ENCODE peak calls at places on chromosomes 11 and 22, in eight cellular contexts. L is GM23338, X is sigmoid colon, D is vagina, H is endothelial cell of umbilical vein, I is stomach, O is HepG2, Y is suprapubic skin. N is an unnamed sample. For H3K36me3, the result is how much of the 10 kb centered on the place peaks cover.

GRCh38 chr11:9775393-9775780 is 111.5 kb downstream of the SWAP70 start:
- DNase-seq in X (no peak), Y (no peak), I (no peak), O (no peak), L (peak), H (no peak), D (no peak), N (no peak)

GRCh38 chr11:70872950-70873735 is 379.2 kb downstream of the SHANK2 start:
- DNase-seq in X (no peak), Y (no peak), L (peak), D (no peak), O (no peak), H (no peak), I (no peak), N (no peak)

GRCh38 chr11:112570335-112570734 is 309.7 kb upstream of the PLET1 start:
- DNase-seq in I (no peak), O (no peak), L (no peak), Y (no peak), D (no peak), X (no peak), H (no peak), N (no peak)

GRCh38 chr11:31863170-31863929 is 52.2 kb upstream of the PAX6 start:
- DNase-seq in D (no peak), X (no peak), L (peak), I (no peak), Y (no peak), O (no peak), H (no peak), N (no peak)

GRCh38 chr22:31526275-31526674 is 29.9 kb downstream of the SFI1 start:
- DNase-seq in Y (no peak), I (no peak), X (no peak), O (no peak), H (no peak), L (no peak), D (no peak), N (no peak)

GRCh38 chr11:313787-314547 is at the start of gene IFITM1:
- DNase-seq in L (peak), D (no peak), X (no peak), Y (peak), H (peak), O (no peak), I (no peak), N (peak)

GRCh38 chr11:19923631-19924030 is 211.0 kb downstream of the NAV2 start:
- DNase-seq in L (no peak), Y (no peak), I (no peak), O (no peak), X (no peak), D (no peak), H (no peak), N (no peak)

GRCh38 chr11:36394056-36394455 is 98.0 kb downstream of the PRR5L start:
- DNase-seq in O (no peak), L (no peak), X (no peak), H (no peak), D (no peak), Y (no peak), I (no peak), N (no peak)

GRCh38 chr11:19027829-19028595 is 32.5 kb downstream of the MRGPRX2 start:
- DNase-seq in D (no peak), X (no peak), H (peak), Y (no peak), I (no peak), L (no peak), O (peak), N (no peak)

GRCh38 chr22:48703265-48703941 is 1124.3 kb downstream of the BRD1 start:
- DNase-seq in I (no peak), X (no peak), L (no peak), D (no peak), H (no peak), Y (peak), O (no peak), N (peak)

GRCh38 chr22:43109921-43110443 is 568 bp upstream of the BIK start:
- DNase-seq in X (no peak), D (no peak), O (no peak), Y (no peak), H (no peak), L (peak), I (no peak), N (no peak)

GRCh38 chr11:94521684-94522083 is 9.4 kb downstream of the C11orf97 start:
- DNase-seq in H (no peak), X (no peak), I (no peak), O (peak), Y (no peak), D (no peak), L (peak), N (no peak)

GRCh38 chr11:69646493-69647201 is 5.7 kb downstream of the CCND1 start:
- DNase-seq in Y (peak), D (no peak), L (no peak), O (no peak), I (no peak), X (peak), H (no peak), N (peak)

GRCh38 chr11:69643646-69644045 is 2.7 kb downstream of the CCND1 start:
- DNase-seq in D (no peak), O (no peak), H (no peak), Y (no peak), I (no peak), X (no peak), L (no peak), N (no peak)

GRCh38 chr11:69644071-69644961 is 3.4 kb downstream of the CCND1 start:
- DNase-seq in X (peak), H (peak), Y (no peak), O (peak), D (no peak), I (peak), L (no peak), N (peak)

GRCh38 chr11:69645801-69646492 is 5.0 kb downstream of the CCND1 start:
- DNase-seq in L (no peak), D (no peak), X (no peak), I (no peak), O (no peak), H (no peak), Y (peak), N (peak)

GRCh38 chr11:69644962-69645675 is 4.2 kb downstream of the CCND1 start:
- DNase-seq in O (no peak), D (no peak), Y (peak), H (no peak), I (no peak), X (peak), L (no peak), N (peak)
- H3K36me3 ChIP-seq in O (half or more), D (under half), Y (under half), H (under half), I (half or more), X (under half), L (under half), N (under half)

DNA sequence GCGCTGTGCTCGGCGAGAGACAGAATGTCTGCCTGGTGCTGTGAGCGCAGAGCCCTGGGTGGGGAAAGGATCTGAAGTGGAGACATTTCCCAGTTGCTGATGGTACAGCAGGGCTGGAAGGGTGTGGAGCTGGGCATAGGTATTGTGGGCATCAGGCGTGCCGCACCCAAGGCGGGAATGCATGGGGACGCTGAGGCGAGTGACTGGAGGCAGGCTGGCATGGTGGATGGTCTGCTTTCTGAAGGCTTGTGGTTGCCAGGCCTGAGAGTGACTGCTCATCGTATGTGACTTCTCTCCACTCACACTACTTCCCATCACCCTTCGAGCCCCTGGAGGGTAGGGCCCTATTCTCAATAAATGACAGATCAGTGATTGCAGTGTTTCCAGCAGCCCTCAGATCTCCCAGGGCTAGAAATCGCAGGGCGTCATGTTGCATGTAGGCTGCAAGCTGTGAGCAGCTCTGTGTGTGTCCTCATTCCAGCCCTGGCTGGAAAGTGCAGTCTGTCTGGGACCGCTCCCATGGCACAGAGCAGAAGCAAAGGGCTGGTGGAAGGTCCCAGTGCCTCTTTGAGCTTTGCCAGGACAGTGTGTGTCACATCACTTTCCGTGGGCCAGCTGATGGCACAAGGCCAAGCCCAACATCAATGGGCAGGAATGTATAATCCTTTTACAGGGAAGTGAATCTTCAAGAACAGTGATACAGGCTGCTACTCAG is 67.7 kb downstream of the TBC1D22A start:
- DNase-seq in H (peak), L (no peak), O (no peak), Y (no peak), X (peak), I (peak), D (no peak), N (peak)
- TF ChIP-seq POLR2AphosphoS5 in H (no peak), L (no peak), O (no peak), Y (no peak), X (peak), I (no peak), D (no peak), N (peak)

GRCh38 chr11:88329563-88330250 is 7.8 kb downstream of the CTSC start:
- DNase-seq in Y (no peak), L (no peak), X (no peak), H (no peak), O (no peak), D (no peak), I (no peak), N (no peak)
- H3K4me3 ChIP-seq in Y (no peak), L (no peak), X (no peak), H (no peak), O (no peak), D (no peak), I (no peak), N (no peak)

GRCh38 chr11:130237282-130238006 is 77.3 kb downstream of the ZBTB44 start:
- DNase-seq in I (no peak), H (no peak), D (no peak), Y (no peak), O (no peak), X (no peak), L (no peak), N (no peak)
- H3K36me3 ChIP-seq in I (half or more), H (under half), D (under half), Y (under half), O (under half), X (under half), L (under half), N (under half)

GRCh38 chr11:2209370-2209801 is 37.8 kb upstream of the TH start:
- DNase-seq in I (no peak), L (no peak), O (no peak), X (peak), D (peak), H (no peak), Y (peak), N (peak)

GRCh38 chr11:2207212-2207611 is 35.6 kb upstream of the TH start:
- DNase-seq in H (no peak), I (peak), X (peak), O (no peak), L (no peak), Y (peak), D (peak), N (peak)

GRCh38 chr11:2208691-2209369 is 37.2 kb upstream of the TH start:
- DNase-seq in I (peak), H (no peak), L (peak), O (peak), X (peak), D (peak), Y (peak), N (peak)

GRCh38 chr11:2206291-2206690 is 34.7 kb upstream of the TH start:
- DNase-seq in L (no peak), X (peak), O (no peak), Y (peak), H (no peak), D (no peak), I (peak), N (peak)

GRCh38 chr11:2207773-2208621 is 36.4 kb upstream of the TH start:
- DNase-seq in H (no peak), Y (no peak), D (peak), X (peak), O (no peak), I (peak), L (no peak), N (peak)
- TF ChIP-seq POLR2AphosphoS5 in H (no peak), Y (no peak), D (no peak), X (no peak), O (no peak), I (no peak), L (no peak), N (no peak)

GRCh38 chr11:67270256-67271211 is 4.3 kb downstream of the GRK2 start:
- DNase-seq in Y (peak), D (no peak), X (peak), O (no peak), L (peak), H (peak), I (no peak), N (peak)
- H3K4me3 ChIP-seq in Y (peak), D (peak), X (peak), O (no peak), L (peak), H (no peak), I (peak), N (peak)

DNA sequence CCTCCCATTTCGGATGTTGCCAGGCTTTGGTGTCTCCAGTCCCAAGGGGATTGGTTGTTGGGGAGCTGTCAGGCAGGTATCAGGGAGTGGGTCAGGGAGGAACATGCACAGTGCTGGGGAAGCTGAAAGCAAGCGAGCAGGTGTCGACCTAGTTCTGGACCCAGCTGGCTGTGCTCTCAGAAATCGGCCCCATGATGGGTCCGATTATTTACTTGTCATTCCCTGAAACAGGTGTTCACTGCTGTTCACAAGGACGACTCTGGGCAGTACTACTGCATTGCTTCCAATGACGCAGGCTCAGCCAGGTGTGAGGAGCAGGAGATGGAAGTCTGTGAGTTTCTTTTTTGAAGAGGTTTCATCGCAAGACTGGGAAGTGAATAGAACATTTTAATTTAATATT is 76.8 kb downstream of the JAM3 start:
- DNase-seq in Y (no peak), O (no peak), D (no peak), I (no peak), H (no peak), L (no peak), X (no peak), N (no peak)
- H3K36me3 ChIP-seq in Y (under half), O (under half), D (under half), I (half or more), H (under half), L (under half), X (under half), N (half or more)

GRCh38 chr11:128469220-128469619 is 118.1 kb downstream of the ETS1 start:
- DNase-seq in I (no peak), Y (no peak), H (no peak), O (no peak), X (no peak), L (no peak), D (no peak), N (peak)

GRCh38 chr11:128473631-128474030 is 113.7 kb downstream of the ETS1 start:
- DNase-seq in D (no peak), O (no peak), I (no peak), H (no peak), Y (no peak), X (no peak), L (no peak), N (no peak)

GRCh38 chr11:128472128-128473110 is 114.9 kb downstream of the ETS1 start:
- DNase-seq in Y (no peak), O (peak), I (no peak), H (peak), D (no peak), L (no peak), X (no peak), N (no peak)

GRCh38 chr11:128470081-128470480 is 117.3 kb downstream of the ETS1 start:
- DNase-seq in H (no peak), D (no peak), X (no peak), O (no peak), Y (no peak), I (no peak), L (no peak), N (no peak)

GRCh38 chr11:128471138-128471661 is 116.2 kb downstream of the ETS1 start:
- DNase-seq in H (no peak), X (no peak), L (no peak), D (no peak), I (no peak), O (no peak), Y (no peak), N (peak)
- TF ChIP-seq POLR2AphosphoS5 in H (no peak), X (no peak), L (no peak), D (no peak), I (no peak), O (no peak), Y (no peak), N (peak)